ENCODE peak calls at places on chromosome 6, in four cellular contexts. One of them, this sample, is unnamed.

GRCh38 chr6:112253842-112254816 is at the start of gene LAMA4:
- DNase-seq in neuronal stem cell: peak
- DNase-seq in Karpas-422: no peak
- DNase-seq in kidney: peak
- DNase-seq in this sample: peak

GRCh38 chr6:36033935-36034334 is 6.3 kb downstream of the MAPK14 start:
- DNase-seq in neuronal stem cell: no peak
- DNase-seq in Karpas-422: no peak
- DNase-seq in kidney: no peak
- DNase-seq in this sample: no peak

GRCh38 chr6:105983763-105984162 is 102.4 kb upstream of the PRDM1 start:
- DNase-seq in neuronal stem cell: no peak
- DNase-seq in Karpas-422: no peak
- DNase-seq in kidney: no peak
- DNase-seq in this sample: no peak

GRCh38 chr6:4743026-4743425 is 33.2 kb upstream of the CDYL start:
- DNase-seq in neuronal stem cell: no peak
- DNase-seq in Karpas-422: no peak
- DNase-seq in kidney: no peak
- DNase-seq in this sample: no peak

GRCh38 chr6:134722996-134723871 is 226.7 kb downstream of the ALDH8A1 start:
- DNase-seq in neuronal stem cell: no peak
- DNase-seq in Karpas-422: no peak
- DNase-seq in kidney: no peak
- DNase-seq in this sample: no peak

GRCh38 chr6:24228681-24229255 is 102.8 kb downstream of the NRSN1 start:
- DNase-seq in neuronal stem cell: no peak
- DNase-seq in Karpas-422: no peak
- DNase-seq in kidney: no peak
- DNase-seq in this sample: no peak

GRCh38 chr6:16505711-16506362 is 255.4 kb downstream of the ATXN1 start:
- DNase-seq in neuronal stem cell: no peak
- DNase-seq in Karpas-422: no peak
- DNase-seq in kidney: no peak
- DNase-seq in this sample: no peak

GRCh38 chr6:65461121-65461520 is 245.9 kb downstream of the EYS start:
- DNase-seq in neuronal stem cell: no peak
- DNase-seq in Karpas-422: no peak
- DNase-seq in kidney: no peak
- DNase-seq in this sample: no peak

GRCh38 chr6:150145830-150146229 is 3.0 kb downstream of the PPP1R14C start:
- DNase-seq in neuronal stem cell: no peak
- DNase-seq in Karpas-422: no peak
- DNase-seq in kidney: no peak
- DNase-seq in this sample: no peak

GRCh38 chr6:37366910-37367309 is 13.1 kb downstream of the RNF8 start:
- DNase-seq in neuronal stem cell: no peak
- DNase-seq in Karpas-422: no peak
- DNase-seq in kidney: no peak
- DNase-seq in this sample: no peak

GRCh38 chr6:15400572-15401004 is 154.7 kb downstream of the JARID2 start:
- DNase-seq in neuronal stem cell: no peak
- DNase-seq in Karpas-422: no peak
- DNase-seq in kidney: no peak
- DNase-seq in this sample: peak

GRCh38 chr6:124007915-124008688 is 204.4 kb downstream of the NKAIN2 start:
- DNase-seq in neuronal stem cell: no peak
- DNase-seq in Karpas-422: no peak
- DNase-seq in kidney: no peak
- DNase-seq in this sample: no peak

GRCh38 chr6:160851031-160851430 is 140.5 kb upstream of the MAP3K4 start:
- DNase-seq in neuronal stem cell: no peak
- DNase-seq in Karpas-422: no peak
- DNase-seq in kidney: no peak
- DNase-seq in this sample: no peak

GRCh38 chr6:2502096-2502997 is 248.4 kb downstream of the MYLK4 start:
- DNase-seq in neuronal stem cell: no peak
- DNase-seq in Karpas-422: no peak
- DNase-seq in kidney: no peak
- DNase-seq in this sample: no peak

GRCh38 chr6:92110390-92110789 is 1309.0 kb downstream of the EPHA7 start:
- DNase-seq in neuronal stem cell: no peak
- DNase-seq in Karpas-422: no peak
- DNase-seq in kidney: no peak
- DNase-seq in this sample: no peak

GRCh38 chr6:156182356-156182755 is 594.8 kb upstream of the ARID1B start:
- DNase-seq in neuronal stem cell: no peak
- DNase-seq in Karpas-422: peak
- DNase-seq in kidney: no peak
- DNase-seq in this sample: no peak

GRCh38 chr6:55694148-55694547 is 115.2 kb upstream of the HMGCLL1 start:
- DNase-seq in neuronal stem cell: peak
- DNase-seq in Karpas-422: no peak
- DNase-seq in kidney: no peak
- DNase-seq in this sample: peak

GRCh38 chr6:147448212-147448611 is 60.3 kb upstream of the SAMD5 start:
- DNase-seq in neuronal stem cell: peak
- DNase-seq in Karpas-422: peak
- DNase-seq in kidney: peak
- DNase-seq in this sample: peak

GRCh38 chr6:5645903-5646302 is 360.8 kb downstream of the NRN1 start:
- DNase-seq in neuronal stem cell: no peak
- DNase-seq in Karpas-422: no peak
- DNase-seq in kidney: no peak
- DNase-seq in this sample: no peak

GRCh38 chr6:14273196-14273595 is 155.6 kb downstream of the CD83 start:
- DNase-seq in neuronal stem cell: no peak
- DNase-seq in Karpas-422: no peak
- DNase-seq in kidney: no peak
- DNase-seq in this sample: peak

GRCh38 chr6:12875061-12875460 is 158.5 kb downstream of the PHACTR1 start:
- DNase-seq in neuronal stem cell: no peak
- DNase-seq in Karpas-422: no peak
- DNase-seq in kidney: no peak
- DNase-seq in this sample: no peak

GRCh38 chr6:106360989-106361430 is 493 bp downstream of the CRYBG1 start:
- DNase-seq in neuronal stem cell: peak
- DNase-seq in Karpas-422: no peak
- DNase-seq in kidney: peak
- DNase-seq in this sample: peak

GRCh38 chr6:31396422-31397152 is 6.8 kb upstream of the MICA start:
- DNase-seq in neuronal stem cell: peak
- DNase-seq in Karpas-422: peak
- DNase-seq in kidney: no peak
- DNase-seq in this sample: peak

GRCh38 chr6:2768696-2769095 is 3.5 kb downstream of the WRNIP1 start:
- DNase-seq in neuronal stem cell: no peak
- DNase-seq in Karpas-422: no peak
- DNase-seq in kidney: no peak
- DNase-seq in this sample: no peak

GRCh38 chr6:14476793-14477531 is 359.4 kb downstream of the CD83 start:
- DNase-seq in neuronal stem cell: no peak
- DNase-seq in Karpas-422: no peak
- DNase-seq in kidney: peak
- DNase-seq in this sample: no peak

GRCh38 chr6:145276746-145277145 is 458.6 kb downstream of the EPM2A start:
- DNase-seq in neuronal stem cell: peak
- DNase-seq in Karpas-422: no peak
- DNase-seq in kidney: no peak
- DNase-seq in this sample: no peak

GRCh38 chr6:5110246-5110645 is 25.1 kb downstream of the PPP1R3G start:
- DNase-seq in neuronal stem cell: no peak
- DNase-seq in Karpas-422: no peak
- DNase-seq in kidney: no peak
- DNase-seq in this sample: no peak

GRCh38 chr6:35092362-35093117 is 48.6 kb downstream of the TCP11 start:
- DNase-seq in neuronal stem cell: no peak
- DNase-seq in Karpas-422: no peak
- DNase-seq in kidney: no peak
- DNase-seq in this sample: no peak

GRCh38 chr6:38686270-38687042 is 16.5 kb downstream of the GLO1 start:
- DNase-seq in neuronal stem cell: no peak
- DNase-seq in Karpas-422: no peak
- DNase-seq in kidney: no peak
- DNase-seq in this sample: no peak
- H3K27ac ChIP-seq in neuronal stem cell: no peak
- H3K27ac ChIP-seq in Karpas-422: peak
- H3K27ac ChIP-seq in kidney: no peak
- H3K27ac ChIP-seq in this sample: no peak

DNA sequence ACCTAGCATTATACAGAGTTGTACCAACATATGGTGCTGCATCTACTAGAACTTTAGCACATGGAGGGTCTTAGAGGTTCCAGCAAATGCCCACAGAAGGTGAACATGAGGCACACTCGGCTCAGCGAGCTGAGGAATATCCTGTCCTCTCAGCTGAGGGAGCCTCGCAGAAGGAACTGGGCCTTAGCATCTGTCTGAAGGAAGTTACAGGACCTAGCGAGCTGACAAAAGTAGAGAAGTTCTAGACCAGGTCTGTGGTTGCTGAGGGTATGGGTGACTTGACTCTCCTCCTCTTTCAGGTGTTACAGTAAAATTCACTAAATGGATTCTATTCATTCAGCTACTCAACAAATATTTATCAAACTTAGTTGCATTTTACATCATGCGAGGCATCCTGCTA is 157.2 kb downstream of the ZDHHC14 start:
- DNase-seq in neuronal stem cell: no peak
- DNase-seq in Karpas-422: no peak
- DNase-seq in kidney: no peak
- DNase-seq in this sample: peak
- H3K9ac ChIP-seq in neuronal stem cell: no peak
- H3K9ac ChIP-seq in Karpas-422: no peak
- H3K9ac ChIP-seq in kidney: no peak
- H3K9ac ChIP-seq in this sample: no peak

DNA sequence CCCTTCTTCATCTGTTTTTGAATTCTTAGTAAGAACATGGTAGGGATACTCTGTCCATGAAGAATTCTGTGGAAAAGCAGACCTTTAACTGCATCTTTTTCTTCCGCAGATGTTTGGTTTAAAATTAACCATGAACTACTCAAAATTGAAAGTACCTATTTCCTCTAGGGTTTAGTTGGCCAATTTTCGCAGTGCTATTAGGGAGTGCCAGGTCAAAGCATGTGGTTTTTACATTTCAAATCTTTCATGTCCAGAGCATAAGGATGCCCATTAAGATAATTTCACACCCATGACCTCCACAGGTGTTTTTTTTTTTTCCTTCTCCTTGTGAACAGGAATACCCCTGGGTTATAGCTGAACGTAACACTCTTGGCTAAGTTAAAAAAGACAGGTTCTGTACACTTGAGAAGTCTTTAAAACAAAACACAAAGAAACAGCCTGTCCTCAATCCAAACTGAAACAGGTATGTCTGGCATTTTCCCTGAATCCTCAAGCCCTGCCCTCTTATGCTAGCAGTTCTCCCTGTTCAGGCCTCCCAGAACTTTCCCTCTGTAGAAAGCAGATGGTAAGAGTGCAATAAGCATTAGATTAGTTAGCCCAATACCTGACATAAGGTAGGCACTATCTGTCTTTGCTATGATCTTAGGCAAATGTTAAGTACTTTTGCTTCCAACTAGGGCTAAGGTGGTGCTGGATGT is 67.1 kb downstream of the ELOVL5 start:
- DNase-seq in neuronal stem cell: no peak
- DNase-seq in Karpas-422: no peak
- DNase-seq in kidney: no peak
- DNase-seq in this sample: no peak
- H3K27ac ChIP-seq in neuronal stem cell: no peak
- H3K27ac ChIP-seq in Karpas-422: peak
- H3K27ac ChIP-seq in kidney: no peak
- H3K27ac ChIP-seq in this sample: no peak

GRCh38 chr6:166595061-166595780 is 8.7 kb upstream of the RAMACL start:
- DNase-seq in neuronal stem cell: no peak
- DNase-seq in Karpas-422: no peak
- DNase-seq in kidney: no peak
- DNase-seq in this sample: peak
- H3K9ac ChIP-seq in neuronal stem cell: no peak
- H3K9ac ChIP-seq in Karpas-422: no peak
- H3K9ac ChIP-seq in kidney: no peak
- H3K9ac ChIP-seq in this sample: no peak

DNA sequence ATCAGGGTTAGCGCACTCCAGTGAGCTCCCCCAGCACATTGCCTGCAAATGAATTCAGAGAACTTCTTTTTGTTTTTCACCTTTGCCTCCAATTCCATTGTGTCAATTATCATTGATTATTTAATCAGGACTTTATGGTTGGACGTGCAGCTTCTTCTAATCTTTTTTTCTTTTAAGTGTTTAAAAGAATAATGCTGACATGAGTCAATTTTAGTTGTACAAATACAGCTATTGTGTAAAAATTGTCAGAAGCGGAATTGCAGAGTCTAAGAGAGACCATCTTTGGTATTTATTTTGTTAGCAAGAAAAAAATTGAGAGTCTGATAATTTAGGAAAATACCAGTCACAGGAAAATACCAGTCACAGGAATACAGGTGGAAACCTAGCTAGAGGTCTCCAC is 5.5 kb downstream of the ABT1 start:
- DNase-seq in neuronal stem cell: no peak
- DNase-seq in Karpas-422: no peak
- DNase-seq in kidney: no peak
- DNase-seq in this sample: no peak
- H3K27ac ChIP-seq in neuronal stem cell: no peak
- H3K27ac ChIP-seq in Karpas-422: no peak
- H3K27ac ChIP-seq in kidney: no peak
- H3K27ac ChIP-seq in this sample: no peak

DNA sequence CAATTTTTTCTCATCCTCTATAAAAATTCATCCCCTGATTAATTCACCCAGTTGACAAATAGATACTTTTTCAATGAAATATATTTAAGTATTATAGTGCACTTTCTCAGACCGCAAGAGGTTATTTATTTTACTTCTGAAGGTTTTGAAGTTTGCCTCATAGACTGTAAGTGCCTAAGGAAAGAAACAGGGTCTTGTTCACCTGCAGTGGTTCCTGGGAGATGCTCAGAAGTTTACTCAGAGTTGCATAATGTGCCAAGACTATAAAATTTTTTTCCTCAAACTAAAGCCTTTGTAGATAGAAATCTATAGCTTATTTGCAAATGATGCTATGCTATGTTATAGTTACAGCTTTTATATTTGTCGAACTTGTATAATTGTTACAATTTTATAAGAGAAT is 35.5 kb downstream of the KCNQ5 start:
- DNase-seq in neuronal stem cell: no peak
- DNase-seq in Karpas-422: no peak
- DNase-seq in kidney: no peak
- DNase-seq in this sample: no peak
- H3K9ac ChIP-seq in neuronal stem cell: no peak
- H3K9ac ChIP-seq in Karpas-422: no peak
- H3K9ac ChIP-seq in kidney: no peak
- H3K9ac ChIP-seq in this sample: no peak